ENCODE peak calls at places on chromosomes 3 and 15, in ten cellular contexts. One of them, this sample, is unnamed.

GRCh38 chr3:12934431-12934830 is 93.1 kb upstream of the RPL32 start:
- DNase-seq in activated T-cell treated with anti-CD3 and anti-CD28 coated beads for 4 hours: no peak
- DNase-seq in lower lobe of right lung: no peak
- DNase-seq in activated B cell treated with CpG ODN at 0.5 μM for 24 hours: no peak
- DNase-seq in RCC 7860: no peak
- DNase-seq in foreskin keratinocyte: no peak
- DNase-seq in omental fat pad: no peak
- DNase-seq in NCI-H460: no peak
- DNase-seq in Calu3: no peak
- DNase-seq in aorta: peak
- DNase-seq in this sample: peak

GRCh38 chr3:23810342-23811116 is 4.8 kb downstream of the UBE2E1 start:
- DNase-seq in activated T-cell treated with anti-CD3 and anti-CD28 coated beads for 4 hours: peak
- DNase-seq in lower lobe of right lung: peak
- DNase-seq in activated B cell treated with CpG ODN at 0.5 μM for 24 hours: peak
- DNase-seq in RCC 7860: no peak
- DNase-seq in foreskin keratinocyte: no peak
- DNase-seq in omental fat pad: no peak
- DNase-seq in NCI-H460: no peak
- DNase-seq in Calu3: peak
- DNase-seq in aorta: peak
- DNase-seq in this sample: peak

GRCh38 chr3:123064506-123064905 is 2.3 kb upstream of the PDIA5 start:
- DNase-seq in activated T-cell treated with anti-CD3 and anti-CD28 coated beads for 4 hours: no peak
- DNase-seq in lower lobe of right lung: no peak
- DNase-seq in activated B cell treated with CpG ODN at 0.5 μM for 24 hours: no peak
- DNase-seq in RCC 7860: no peak
- DNase-seq in foreskin keratinocyte: no peak
- DNase-seq in omental fat pad: no peak
- DNase-seq in NCI-H460: no peak
- DNase-seq in Calu3: no peak
- DNase-seq in aorta: no peak
- DNase-seq in this sample: no peak

GRCh38 chr3:42050126-42050525 is 41.0 kb upstream of the TRAK1 start:
- DNase-seq in activated T-cell treated with anti-CD3 and anti-CD28 coated beads for 4 hours: no peak
- DNase-seq in lower lobe of right lung: no peak
- DNase-seq in activated B cell treated with CpG ODN at 0.5 μM for 24 hours: no peak
- DNase-seq in RCC 7860: no peak
- DNase-seq in foreskin keratinocyte: no peak
- DNase-seq in omental fat pad: no peak
- DNase-seq in NCI-H460: no peak
- DNase-seq in Calu3: no peak
- DNase-seq in aorta: no peak
- DNase-seq in this sample: no peak

GRCh38 chr3:74442683-74443082 is 171.8 kb downstream of the CNTN3 start:
- DNase-seq in activated T-cell treated with anti-CD3 and anti-CD28 coated beads for 4 hours: no peak
- DNase-seq in lower lobe of right lung: no peak
- DNase-seq in activated B cell treated with CpG ODN at 0.5 μM for 24 hours: no peak
- DNase-seq in RCC 7860: no peak
- DNase-seq in foreskin keratinocyte: no peak
- DNase-seq in omental fat pad: no peak
- DNase-seq in NCI-H460: no peak
- DNase-seq in Calu3: no peak
- DNase-seq in aorta: no peak
- DNase-seq in this sample: no peak

GRCh38 chr3:189272500-189273119 is 100.8 kb downstream of the TPRG1 start:
- DNase-seq in activated T-cell treated with anti-CD3 and anti-CD28 coated beads for 4 hours: no peak
- DNase-seq in lower lobe of right lung: no peak
- DNase-seq in activated B cell treated with CpG ODN at 0.5 μM for 24 hours: no peak
- DNase-seq in RCC 7860: no peak
- DNase-seq in foreskin keratinocyte: no peak
- DNase-seq in omental fat pad: no peak
- DNase-seq in NCI-H460: no peak
- DNase-seq in Calu3: peak
- DNase-seq in aorta: no peak
- DNase-seq in this sample: no peak

GRCh38 chr3:42829083-42829627 is 19.9 kb downstream of the ACKR2 start:
- DNase-seq in activated T-cell treated with anti-CD3 and anti-CD28 coated beads for 4 hours: no peak
- DNase-seq in lower lobe of right lung: no peak
- DNase-seq in activated B cell treated with CpG ODN at 0.5 μM for 24 hours: no peak
- DNase-seq in RCC 7860: no peak
- DNase-seq in foreskin keratinocyte: peak
- DNase-seq in omental fat pad: no peak
- DNase-seq in NCI-H460: no peak
- DNase-seq in Calu3: peak
- DNase-seq in aorta: no peak
- DNase-seq in this sample: no peak

GRCh38 chr15:47744973-47745372 is 27.7 kb downstream of the SEMA6D start:
- DNase-seq in activated T-cell treated with anti-CD3 and anti-CD28 coated beads for 4 hours: no peak
- DNase-seq in lower lobe of right lung: no peak
- DNase-seq in activated B cell treated with CpG ODN at 0.5 μM for 24 hours: no peak
- DNase-seq in RCC 7860: no peak
- DNase-seq in foreskin keratinocyte: no peak
- DNase-seq in omental fat pad: no peak
- DNase-seq in NCI-H460: no peak
- DNase-seq in Calu3: no peak
- DNase-seq in aorta: no peak
- DNase-seq in this sample: no peak

GRCh38 chr3:102531686-102532085 is 96.9 kb downstream of the ZPLD1 start:
- DNase-seq in activated T-cell treated with anti-CD3 and anti-CD28 coated beads for 4 hours: no peak
- DNase-seq in lower lobe of right lung: no peak
- DNase-seq in activated B cell treated with CpG ODN at 0.5 μM for 24 hours: no peak
- DNase-seq in RCC 7860: no peak
- DNase-seq in foreskin keratinocyte: no peak
- DNase-seq in omental fat pad: no peak
- DNase-seq in NCI-H460: no peak
- DNase-seq in Calu3: no peak
- DNase-seq in aorta: no peak
- DNase-seq in this sample: no peak

GRCh38 chr3:68089572-68089991 is 435.2 kb upstream of the SUCLG2 start:
- DNase-seq in activated T-cell treated with anti-CD3 and anti-CD28 coated beads for 4 hours: no peak
- DNase-seq in lower lobe of right lung: no peak
- DNase-seq in activated B cell treated with CpG ODN at 0.5 μM for 24 hours: no peak
- DNase-seq in RCC 7860: peak
- DNase-seq in foreskin keratinocyte: no peak
- DNase-seq in omental fat pad: no peak
- DNase-seq in NCI-H460: no peak
- DNase-seq in Calu3: peak
- DNase-seq in aorta: no peak
- DNase-seq in this sample: peak

This sample was measured in astrocyte of the spinal cord.